ENCODE peak calls at places on chromosomes 3 and 15, in four cellular contexts. K is neural progenitor cell, L is PC-3, O is SK-N-SH. X is an unnamed sample.

GRCh38 chr15:86892774-86893449 is 813.2 kb downstream of the AGBL1 start:
- DNase-seq in K (no peak), L (peak; percentile 32), O (no peak), X (no peak)

GRCh38 chr3:131388400-131388799 is 6.8 kb downstream of the NUDT16 start:
- DNase-seq in K (no peak), L (peak; percentile 28), O (no peak), X (peak; percentile 48)

GRCh38 chr3:69772152-69772867 is 33.0 kb downstream of the MITF start:
- DNase-seq in K (no peak), L (no peak), O (no peak), X (no peak)

GRCh38 chr15:45534821-45535220 is 12.3 kb upstream of the SLC30A4 start:
- DNase-seq in K (peak; percentile 40), L (no peak), O (no peak), X (no peak)

GRCh38 chr3:107669669-107670068 is 146.9 kb downstream of the BBX start:
- DNase-seq in K (no peak), L (no peak), O (no peak), X (peak; percentile 50)

GRCh38 chr3:39812537-39812936 is 3.1 kb downstream of the MYRIP start:
- DNase-seq in K (peak; percentile 43), L (no peak), O (peak; percentile 31), X (peak; percentile 9)

GRCh38 chr3:128360705-128361271 is 105.9 kb downstream of the DNAJB8 start:
- DNase-seq in K (no peak), L (no peak), O (no peak), X (no peak)

GRCh38 chr3:83877909-83878308 is 1080.9 kb upstream of the CADM2 start:
- DNase-seq in K (no peak), L (no peak), O (no peak), X (no peak)

GRCh38 chr3:133472242-133472641 is 72.4 kb downstream of the BFSP2 start:
- DNase-seq in K (peak; percentile 71), L (no peak), O (no peak), X (no peak)

GRCh38 chr3:27360113-27361078 is 8.8 kb downstream of the NEK10 start:
- DNase-seq in K (no peak), L (peak; percentile 65), O (no peak), X (peak; percentile 27)

DNA sequence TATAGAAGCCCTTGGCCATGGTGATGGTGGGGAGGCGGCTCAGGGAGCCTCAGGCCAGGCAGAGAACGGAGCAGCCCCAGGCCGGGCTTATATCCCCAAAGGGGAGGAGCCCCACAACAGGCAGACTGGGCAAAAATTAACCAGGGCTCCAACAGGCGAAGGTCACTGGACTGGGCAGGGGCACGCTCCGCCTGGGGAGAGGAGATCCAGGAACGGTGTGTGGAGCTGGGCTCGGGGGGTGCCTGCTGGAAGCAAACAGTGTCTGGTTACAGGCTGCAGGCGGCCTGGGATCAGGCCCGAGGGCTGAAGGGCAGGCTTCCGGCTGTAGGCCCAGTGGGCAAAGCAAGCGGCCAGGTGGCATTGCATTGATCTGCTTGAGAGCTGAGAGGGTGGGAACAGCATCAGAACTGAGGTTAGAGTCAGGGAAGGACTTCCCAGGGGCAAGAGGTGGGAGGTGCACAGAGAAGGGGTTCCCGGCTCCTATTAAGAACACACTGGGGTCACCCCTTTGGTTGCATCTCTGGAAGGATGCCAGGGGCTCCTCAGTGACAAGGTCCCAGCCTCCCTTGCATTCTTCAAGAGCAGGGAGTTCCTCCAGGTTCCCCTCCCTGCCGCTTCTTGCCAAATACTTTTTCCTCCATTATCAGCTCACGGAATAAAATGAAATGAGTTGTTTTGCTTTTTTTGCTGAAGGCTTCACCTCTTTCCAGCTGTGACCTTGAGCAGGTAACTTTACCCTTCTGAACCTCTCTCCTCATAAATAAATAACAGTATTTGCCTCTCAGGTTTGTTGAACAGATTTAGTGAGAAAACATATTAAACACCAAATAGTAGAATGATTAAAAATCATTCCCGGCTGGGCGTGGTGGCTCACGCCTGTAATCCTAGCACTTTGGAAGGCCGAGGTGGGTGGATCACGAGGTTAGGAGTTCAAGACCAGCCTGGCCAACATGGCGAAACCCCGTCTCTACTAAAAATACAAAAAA is 7.8 kb downstream of the ANPEP start:
- DNase-seq in K (peak; percentile 37), L (no peak), O (no peak), X (no peak)
- H3K9ac ChIP-seq in K (no peak overlapping the region), L (no peak overlapping the region), O (no peak overlapping the region), X (no peak overlapping the region)

GRCh38 chr15:71647479-71647792 is 162.9 kb upstream of the NR2E3 start:
- DNase-seq in K (no peak), L (no peak), O (no peak), X (peak; percentile 55)
- H3K4me2 ChIP-seq in K (no peak overlapping the region), L (no peak overlapping the region), O (no peak overlapping the region), X (no peak overlapping the region)

DNA sequence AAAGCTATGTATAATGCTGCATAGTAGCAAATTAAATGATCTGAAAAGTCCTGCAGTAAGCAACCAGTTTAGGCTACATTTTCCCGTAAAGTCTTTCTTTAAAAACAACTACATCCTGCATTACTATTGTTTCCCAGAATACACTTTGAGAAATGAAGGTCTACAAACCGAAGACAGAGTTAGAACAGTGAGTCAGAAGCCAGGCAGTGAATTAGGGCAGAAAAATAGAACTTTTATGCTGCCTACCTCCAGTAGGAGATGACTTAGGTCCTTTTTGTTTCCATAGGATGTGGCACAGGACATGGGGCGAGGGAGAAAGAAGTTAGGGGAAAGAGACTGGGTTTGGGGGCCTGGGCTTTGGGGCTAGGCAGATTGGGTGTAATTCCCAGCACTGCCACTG is 127.3 kb downstream of the PPM1L start:
- DNase-seq in K (no peak), L (no peak), O (no peak), X (no peak)
- TF ChIP-seq EZH2phosphoT487 in K (no peak), L (no peak), O (no peak), X (no peak)

GRCh38 chr3:149120051-149120972 is 9.1 kb upstream of the HPS3 start:
- DNase-seq in K (peak; percentile 71), L (peak; percentile 86), O (peak; percentile 65), X (peak; percentile 78)
- H3K9ac ChIP-seq in K (no peak overlapping the region), L (no peak overlapping the region), O (no peak overlapping the region), X (no peak overlapping the region)

GRCh38 chr3:173306110-173306509 is 91.4 kb upstream of the NLGN1 start:
- DNase-seq in K (no peak), L (no peak), O (no peak), X (no peak)

DNA sequence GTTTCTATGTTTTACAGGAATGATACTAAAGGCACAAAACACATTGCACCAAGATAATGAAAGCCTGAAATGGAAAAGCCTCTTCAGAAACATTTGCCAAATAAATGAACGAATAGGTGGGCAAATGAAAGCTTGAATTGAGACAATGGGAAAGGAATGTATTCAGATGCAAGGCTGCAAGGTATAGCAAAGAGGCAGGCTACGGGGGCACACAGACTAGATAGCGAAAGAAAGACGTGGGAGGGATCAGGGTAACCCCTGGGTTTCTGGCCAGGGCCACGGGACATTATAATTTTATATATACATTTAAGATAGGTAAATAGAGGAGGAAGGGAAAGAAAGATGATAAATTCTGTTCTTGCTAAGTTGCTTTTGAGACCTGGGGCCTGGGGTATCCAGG is 95.9 kb upstream of the NLGN1 start:
- DNase-seq in K (peak; percentile 25), L (no peak), O (no peak), X (no peak)
- H3K4me2 ChIP-seq in K (peak overlapping the region; percentile 69), L (no peak overlapping the region), O (no peak overlapping the region), X (no peak overlapping the region)

GRCh38 chr15:40066531-40066930 is 27.6 kb upstream of the SRP14 start:
- DNase-seq in K (no peak), L (peak; percentile 19), O (no peak), X (no peak)
- TF ChIP-seq EZH2phosphoT487 in K (no peak), L (no peak), O (no peak), X (no peak)

GRCh38 chr3:126936110-126936509 is 46.8 kb upstream of the PLXNA1 start:
- DNase-seq in K (no peak), L (no peak), O (no peak), X (no peak)

GRCh38 chr3:126932188-126932931 is 50.6 kb upstream of the PLXNA1 start:
- DNase-seq in K (no peak), L (peak; percentile 60), O (no peak), X (no peak)

GRCh38 chr3:126934991-126935390 is 47.9 kb upstream of the PLXNA1 start:
- DNase-seq in K (no peak), L (no peak), O (no peak), X (no peak)

GRCh38 chr3:126931806-126932187 is 51.1 kb upstream of the PLXNA1 start:
- DNase-seq in K (no peak), L (no peak), O (no peak), X (no peak)

DNA sequence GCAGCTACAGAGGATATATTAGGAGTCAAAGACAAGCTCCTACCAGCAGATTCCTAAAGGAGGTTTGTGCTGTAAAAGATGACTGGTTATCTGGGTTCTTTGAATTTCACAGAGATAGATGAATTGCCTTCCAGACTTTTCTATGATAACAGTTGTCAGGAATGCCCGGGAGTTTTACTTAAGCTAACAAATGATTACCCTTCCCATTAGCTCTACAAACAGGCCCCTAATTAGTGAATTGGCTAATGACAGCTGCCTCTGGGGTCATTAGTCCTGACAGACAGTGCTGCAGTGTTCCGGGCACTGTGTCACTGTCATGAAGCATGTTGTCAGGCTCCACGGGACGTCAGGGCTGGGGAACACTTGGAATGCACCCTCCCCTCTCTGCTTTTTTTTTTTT is 48.8 kb upstream of the PLXNA1 start:
- DNase-seq in K (peak; percentile 36), L (no peak), O (peak; percentile 55), X (peak; percentile 48)
- H3K9ac ChIP-seq in K (no peak overlapping the region), L (no peak overlapping the region), O (no peak overlapping the region), X (no peak overlapping the region)

DNA sequence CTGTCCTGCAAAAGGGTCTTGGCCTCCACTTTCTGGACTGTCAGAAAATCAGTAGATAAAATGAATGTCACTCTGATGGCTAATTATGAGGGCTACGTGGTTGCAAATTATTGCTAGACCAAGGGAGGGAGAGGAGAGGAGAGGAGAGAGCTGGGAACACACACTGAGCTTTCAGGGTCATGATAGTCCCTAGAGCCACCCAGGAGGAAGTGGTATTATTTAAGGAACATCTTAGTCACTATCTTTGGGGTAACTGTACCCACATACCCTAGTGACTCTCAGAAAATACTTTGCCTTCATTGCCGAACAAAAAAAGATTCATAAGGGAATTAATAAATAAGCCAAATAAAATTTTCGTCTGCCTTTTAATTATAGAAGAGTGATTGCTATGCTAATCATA is 642.3 kb upstream of the CFAP20DC start:
- DNase-seq in K (no peak), L (no peak), O (no peak), X (no peak)
- H3K4me2 ChIP-seq in K (no peak overlapping the region), L (no peak overlapping the region), O (no peak overlapping the region), X (no peak overlapping the region)

DNA sequence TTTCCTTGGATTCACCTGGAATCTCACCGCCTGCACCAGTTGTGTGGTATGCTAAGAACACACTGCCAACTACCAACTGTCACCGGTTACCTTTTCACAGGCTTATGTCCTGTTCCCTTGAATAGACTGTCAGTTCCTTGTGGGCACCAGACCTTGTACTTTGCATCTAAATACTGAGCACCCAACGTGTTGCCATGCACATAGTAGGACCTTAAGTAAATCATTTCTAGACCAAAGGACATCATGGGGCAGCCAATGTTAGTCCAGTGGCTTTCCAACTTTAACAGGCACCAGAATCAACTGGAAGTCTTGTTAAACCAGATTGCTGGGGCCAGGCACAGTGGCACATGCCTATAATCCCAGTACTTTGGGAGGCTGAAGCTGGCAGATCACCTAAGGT is 1.2 kb upstream of the RPAP1 start:
- DNase-seq in K (no peak), L (no peak), O (no peak), X (no peak)
- TF ChIP-seq EZH2phosphoT487 in K (no peak), L (no peak), O (no peak), X (no peak)